ENCODE peak calls at places on chromosomes 11 and 22, in five cellular contexts. U, Q, N, R and C are unnamed samples.

GRCh38 chr22:30453731-30454510 is 17.9 kb downstream of the SEC14L3 start:
- DNase-seq in U (no peak), Q (no peak), N (no peak), R (peak), C (peak)

GRCh38 chr11:13956988-13957387 is 5.5 kb upstream of the SPON1 start:
- DNase-seq in U (no peak), Q (no peak), N (no peak), R (no peak), C (no peak)

GRCh38 chr22:49236541-49237075 is 591.1 kb downstream of the BRD1 start:
- DNase-seq in U (peak), Q (no peak), N (no peak), R (no peak), C (no peak)

GRCh38 chr11:84408946-84409411 is 1122.8 kb upstream of the CCDC90B start:
- DNase-seq in U (no peak), Q (no peak), N (no peak), R (no peak), C (no peak)

GRCh38 chr11:71562120-71562519 is 3.2 kb upstream of the KRTAP5-10 start:
- DNase-seq in U (no peak), Q (no peak), N (peak), R (no peak), C (no peak)

GRCh38 chr11:12377106-12377823 is at the start of gene PARVA:
- DNase-seq in U (peak), Q (no peak), N (peak), R (no peak), C (peak)

GRCh38 chr11:124897681-124898680 is at the start of gene ROBO4:
- DNase-seq in U (peak), Q (no peak), N (peak), R (peak), C (no peak)

GRCh38 chr11:47060807-47061206 is 115.9 kb downstream of the ARFGAP2 start:
- DNase-seq in U (no peak), Q (no peak), N (no peak), R (no peak), C (no peak)

GRCh38 chr11:78810489-78811090 is 235.9 kb upstream of the NARS2 start:
- DNase-seq in U (no peak), Q (no peak), N (no peak), R (no peak), C (no peak)

GRCh38 chr11:70901951-70902521 is 350.3 kb downstream of the SHANK2 start:
- DNase-seq in U (no peak), Q (no peak), N (no peak), R (no peak), C (no peak)

GRCh38 chr22:11307996-11308395 is 4220.0 kb upstream of the OR11H1 start:
- DNase-seq in U (no peak), Q (no peak), N (no peak), R (no peak), C (no peak)

GRCh38 chr22:49863936-49864335 is 10.3 kb downstream of the ZBED4 start:
- DNase-seq in U (no peak), Q (no peak), N (no peak), R (no peak), C (no peak)

GRCh38 chr11:15307600-15307999 is 192.9 kb downstream of the INSC start:
- DNase-seq in U (peak), Q (no peak), N (no peak), R (no peak), C (no peak)

GRCh38 chr11:111081021-111081511 is 164.5 kb upstream of the POU2AF2 start:
- DNase-seq in U (no peak), Q (no peak), N (no peak), R (no peak), C (no peak)

GRCh38 chr22:19287889-19288288 is 3.6 kb downstream of the CLTCL1 start:
- DNase-seq in U (no peak), Q (no peak), N (no peak), R (no peak), C (no peak)

GRCh38 chr11:62140302-62141110 is 16.7 kb downstream of the INCENP start:
- DNase-seq in U (no peak), Q (no peak), N (no peak), R (no peak), C (no peak)

GRCh38 chr11:62139526-62140301 is 15.9 kb downstream of the INCENP start:
- DNase-seq in U (no peak), Q (no peak), N (no peak), R (peak), C (no peak)

GRCh38 chr11:62142921-62143320 is 19.1 kb downstream of the INCENP start:
- DNase-seq in U (no peak), Q (no peak), N (no peak), R (peak), C (no peak)

GRCh38 chr11:62142043-62142375 is 18.2 kb downstream of the INCENP start:
- DNase-seq in U (no peak), Q (no peak), N (no peak), R (no peak), C (no peak)

DNA sequence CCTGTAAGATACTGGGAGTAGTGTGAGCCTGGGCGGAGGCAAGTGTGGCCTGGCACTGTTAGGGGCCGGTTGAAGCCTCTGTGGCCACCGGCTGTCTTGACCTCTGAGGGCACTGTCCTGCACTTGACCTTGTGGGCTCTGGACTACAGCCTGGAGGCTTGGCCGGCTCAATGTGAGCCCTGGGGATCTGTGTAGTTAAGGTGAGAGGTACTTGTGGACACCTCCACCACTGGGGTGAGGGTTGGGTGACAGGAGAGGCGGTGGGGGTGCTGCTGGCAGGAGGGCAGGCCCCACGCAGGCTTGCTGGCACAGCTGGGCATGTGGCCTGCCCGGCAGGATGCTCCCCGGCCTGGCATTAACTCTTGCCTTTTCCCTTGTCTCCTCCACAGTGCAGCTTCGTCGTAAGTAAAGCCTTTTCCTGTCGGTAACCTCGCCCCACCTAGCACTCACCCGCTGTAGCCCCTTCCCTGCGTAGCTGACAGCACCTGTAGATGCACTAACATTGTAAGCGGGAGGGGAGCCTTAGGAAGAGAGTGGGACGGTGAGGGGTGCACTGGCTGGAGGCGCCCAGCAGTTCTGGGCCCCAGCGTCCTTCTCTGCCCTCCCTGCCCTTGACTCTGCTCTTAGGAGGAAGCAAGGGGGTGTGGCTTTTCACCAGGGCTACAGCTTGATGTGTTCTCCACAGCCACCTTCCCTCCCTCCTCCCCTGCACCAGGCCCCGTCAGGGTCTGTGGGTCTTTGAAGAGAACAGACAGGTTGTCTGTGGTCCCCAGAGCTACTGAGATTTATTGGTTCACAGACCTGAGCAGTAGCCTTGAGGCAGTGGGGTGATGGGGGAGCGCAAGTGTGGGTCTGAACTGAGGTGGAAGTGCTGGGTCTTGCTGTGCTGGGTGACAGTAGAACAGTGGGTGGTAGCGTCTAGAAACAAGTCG is 17.6 kb downstream of the INCENP start:
- DNase-seq in U (no peak), Q (no peak), N (no peak), R (peak), C (no peak)
- TF ChIP-seq JUND in U (no peak), Q (no peak), N (no peak), R (no peak), C (no peak)

DNA sequence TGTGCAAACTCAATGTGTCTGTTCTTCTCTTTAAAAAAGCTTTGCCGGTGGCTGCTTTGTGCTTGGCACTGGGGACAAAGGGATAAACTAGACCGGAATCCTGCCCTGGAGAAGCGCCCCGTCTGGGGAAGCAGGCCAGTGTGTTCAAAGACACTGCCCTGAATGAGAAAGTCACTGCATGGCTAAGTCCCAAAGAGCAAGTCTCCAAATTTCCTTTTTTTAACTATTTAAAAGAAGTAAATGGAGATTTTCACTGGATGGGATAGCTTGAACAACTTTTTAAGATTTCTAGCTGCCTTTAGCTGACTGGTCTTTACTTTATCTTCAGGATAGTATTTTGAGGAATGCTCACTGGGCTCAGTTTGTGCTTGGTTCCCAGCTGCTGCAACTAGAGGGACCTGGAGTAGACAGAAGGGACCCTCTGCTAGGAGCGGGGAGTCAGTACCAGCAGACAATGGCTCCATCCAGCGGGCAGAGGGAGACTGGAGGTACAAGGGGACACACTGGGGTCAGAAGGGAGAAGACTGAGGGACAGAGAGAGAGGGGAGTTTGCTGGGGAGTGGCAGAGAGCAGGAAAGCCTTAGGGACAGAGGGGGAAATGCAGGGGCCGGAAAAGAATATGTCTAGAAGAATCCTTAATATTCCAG is 22.2 kb upstream of the ACER3 start:
- DNase-seq in U (no peak), Q (peak), N (no peak), R (no peak), C (no peak)
- TF ChIP-seq JUND in U (no peak), Q (no peak), N (no peak), R (no peak), C (no peak)

GRCh38 chr22:37353839-37354238 is 71.5 kb downstream of the CYTH4 start:
- DNase-seq in U (no peak), Q (no peak), N (no peak), R (no peak), C (no peak)
- TF ChIP-seq JUND in U (no peak), Q (no peak), N (no peak), R (no peak), C (no peak)

GRCh38 chr22:44133901-44134511 is 46.7 kb upstream of the PARVG start:
- DNase-seq in U (no peak), Q (no peak), N (no peak), R (no peak), C (no peak)
- TF ChIP-seq JUND in U (no peak), Q (no peak), N (no peak), R (no peak), C (no peak)